ENCODE peak calls at places on chromosomes 2 and 18, in five cellular contexts. X is stimulated activated CD4-positive, alpha-beta T cell treated with anti-CD3 and anti-CD28 coated beads, Interleukin-4, amount 100 ng/mL, for 48 hours; A is CD4-positive, CD25-positive, alpha-beta regulatory T cell; H is NCI-H1930; L is H54. C is an unnamed sample.
A peak's percentile ranks its signal among the peaks of the same experiment; 100 is the strongest.

GRCh38 chr2:51717318-51717717 is 685.4 kb upstream of the NRXN1 start:
- DNase-seq in X (no peak), A (no peak), H (no peak), L (peak; percentile 4), C (no peak)

GRCh38 chr2:167689444-167689843 is 558.0 kb downstream of the STK39 start:
- DNase-seq in X (no peak), A (no peak), H (no peak), L (no peak), C (no peak)

GRCh38 chr2:10477443-10478297 is 29.5 kb upstream of the ODC1 start:
- DNase-seq in X (no peak), A (no peak), H (no peak), L (no peak), C (no peak)

GRCh38 chr2:150699208-150699607 is 211.7 kb upstream of the RND3 start:
- DNase-seq in X (no peak), A (no peak), H (no peak), L (no peak), C (no peak)

GRCh38 chr18:48754993-48755473 is 195.7 kb downstream of the SMAD7 start:
- DNase-seq in X (no peak), A (no peak), H (no peak), L (no peak), C (no peak)

GRCh38 chr2:41194235-41194634 is 742.3 kb upstream of the SLC8A1 start:
- DNase-seq in X (no peak), A (no peak), H (no peak), L (no peak), C (no peak)

GRCh38 chr18:31880186-31880898 is 62.6 kb downstream of the TRAPPC8 start:
- DNase-seq in X (no peak), A (no peak), H (no peak), L (no peak), C (no peak)

GRCh38 chr2:82968381-82968780 is 1490.7 kb downstream of the SUCLG1 start:
- DNase-seq in X (no peak), A (no peak), H (no peak), L (no peak), C (no peak)

GRCh38 chr18:23689616-23690504 is 607 bp downstream of the LAMA3 start:
- DNase-seq in X (no peak), A (no peak), H (no peak), L (no peak), C (peak; percentile 7)

GRCh38 chr2:226208726-226209125 is 590.9 kb downstream of the IRS1 start:
- DNase-seq in X (no peak), A (no peak), H (no peak), L (no peak), C (no peak)

GRCh38 chr2:85994897-85995647 is 106.3 kb upstream of the ST3GAL5 start:
- DNase-seq in X (no peak), A (no peak), H (no peak), L (no peak), C (no peak)

GRCh38 chr2:158993721-158994587 is 25.5 kb downstream of the TANC1 start:
- DNase-seq in X (no peak), A (no peak), H (no peak), L (no peak), C (no peak)

GRCh38 chr18:52339891-52340371 is at the start of gene DCC:
- DNase-seq in X (no peak), A (no peak), H (no peak), L (no peak), C (no peak)

GRCh38 chr18:37450434-37451133 is 115.0 kb downstream of the CELF4 start:
- DNase-seq in X (no peak), A (no peak), H (peak; percentile 34), L (no peak), C (no peak)

C was measured in immature natural killer cell.